ENCODE peak calls at places on chromosome 14, in four cellular contexts. One of them, this sample, is unnamed.

GRCh38 chr14:89701079-89702043 is 253.2 kb downstream of the EFCAB11 start:
- DNase-seq in vagina: no peak
- DNase-seq in transverse colon: peak; percentile 92
- DNase-seq in aorta: peak; percentile 94
- DNase-seq in this sample: peak; percentile 94

GRCh38 chr14:57845802-57846531 is 19.9 kb downstream of the SLC35F4 start:
- DNase-seq in vagina: no peak
- DNase-seq in transverse colon: no peak
- DNase-seq in aorta: no peak
- DNase-seq in this sample: no peak

GRCh38 chr14:80434574-80435321 is 223.4 kb upstream of the DIO2 start:
- DNase-seq in vagina: no peak
- DNase-seq in transverse colon: no peak
- DNase-seq in aorta: no peak
- DNase-seq in this sample: no peak

GRCh38 chr14:101005447-101005846 is 101.9 kb upstream of the RTL1 start:
- DNase-seq in vagina: no peak
- DNase-seq in transverse colon: peak; percentile 17
- DNase-seq in aorta: peak; percentile 85
- DNase-seq in this sample: no peak

GRCh38 chr14:85223667-85224066 is 306.3 kb upstream of the FLRT2 start:
- DNase-seq in vagina: no peak
- DNase-seq in transverse colon: no peak
- DNase-seq in aorta: no peak
- DNase-seq in this sample: no peak

GRCh38 chr14:54312166-54312801 is 84.5 kb upstream of the CDKN3 start:
- DNase-seq in vagina: no peak
- DNase-seq in transverse colon: no peak
- DNase-seq in aorta: peak; percentile 54
- DNase-seq in this sample: peak; percentile 23

GRCh38 chr14:103052407-103052806 is 4.9 kb downstream of the CDC42BPB start:
- DNase-seq in vagina: no peak
- DNase-seq in transverse colon: no peak
- DNase-seq in aorta: no peak
- DNase-seq in this sample: no peak

GRCh38 chr14:51328089-51328941 is 88.3 kb downstream of the TMX1 start:
- DNase-seq in vagina: no peak
- DNase-seq in transverse colon: no peak
- DNase-seq in aorta: peak; percentile 52
- DNase-seq in this sample: peak; percentile 21

GRCh38 chr14:95192306-95192705 is 35.0 kb upstream of the DICER1 start:
- DNase-seq in vagina: no peak
- DNase-seq in transverse colon: no peak
- DNase-seq in aorta: no peak
- DNase-seq in this sample: no peak

GRCh38 chr14:62031504-62031903 is 269.3 kb downstream of the SNAPC1 start:
- DNase-seq in vagina: no peak
- DNase-seq in transverse colon: no peak
- DNase-seq in aorta: no peak
- DNase-seq in this sample: no peak

GRCh38 chr14:85566603-85567002 is 36.7 kb downstream of the FLRT2 start:
- DNase-seq in vagina: no peak
- DNase-seq in transverse colon: no peak
- DNase-seq in aorta: no peak
- DNase-seq in this sample: no peak

GRCh38 chr14:87916886-87917275 is 76.1 kb downstream of the GALC start:
- DNase-seq in vagina: no peak
- DNase-seq in transverse colon: no peak
- DNase-seq in aorta: no peak
- DNase-seq in this sample: no peak

GRCh38 chr14:59406454-59407245 is 58.5 kb downstream of the GPR135 start:
- DNase-seq in vagina: no peak
- DNase-seq in transverse colon: no peak
- DNase-seq in aorta: no peak
- DNase-seq in this sample: no peak

GRCh38 chr14:68967459-68967940 is 11.6 kb downstream of the ACTN1 start:
- DNase-seq in vagina: no peak
- DNase-seq in transverse colon: no peak
- DNase-seq in aorta: no peak
- DNase-seq in this sample: no peak
- H3K4me1 ChIP-seq in vagina: peaks cover 70% of the 10 kb centered on the region
- H3K4me1 ChIP-seq in transverse colon: peaks cover 100% of the 10 kb centered on the region
- H3K4me1 ChIP-seq in aorta: peaks cover 11% of the 10 kb centered on the region
- H3K4me1 ChIP-seq in this sample: no peaks in the 10 kb centered on the region

GRCh38 chr14:73782623-73783022 is 68.4 kb upstream of the PNMA1 start:
- DNase-seq in vagina: no peak
- DNase-seq in transverse colon: no peak
- DNase-seq in aorta: no peak
- DNase-seq in this sample: no peak

GRCh38 chr14:73778736-73779135 is 64.6 kb upstream of the PNMA1 start:
- DNase-seq in vagina: no peak
- DNase-seq in transverse colon: no peak
- DNase-seq in aorta: no peak
- DNase-seq in this sample: no peak

GRCh38 chr14:73783107-73783727 is 68.4 kb upstream of the PTGR2 start:
- DNase-seq in vagina: no peak
- DNase-seq in transverse colon: no peak
- DNase-seq in aorta: peak; percentile 30
- DNase-seq in this sample: no peak

GRCh38 chr14:73780896-73781295 is 66.7 kb upstream of the PNMA1 start:
- DNase-seq in vagina: no peak
- DNase-seq in transverse colon: no peak
- DNase-seq in aorta: no peak
- DNase-seq in this sample: no peak

DNA sequence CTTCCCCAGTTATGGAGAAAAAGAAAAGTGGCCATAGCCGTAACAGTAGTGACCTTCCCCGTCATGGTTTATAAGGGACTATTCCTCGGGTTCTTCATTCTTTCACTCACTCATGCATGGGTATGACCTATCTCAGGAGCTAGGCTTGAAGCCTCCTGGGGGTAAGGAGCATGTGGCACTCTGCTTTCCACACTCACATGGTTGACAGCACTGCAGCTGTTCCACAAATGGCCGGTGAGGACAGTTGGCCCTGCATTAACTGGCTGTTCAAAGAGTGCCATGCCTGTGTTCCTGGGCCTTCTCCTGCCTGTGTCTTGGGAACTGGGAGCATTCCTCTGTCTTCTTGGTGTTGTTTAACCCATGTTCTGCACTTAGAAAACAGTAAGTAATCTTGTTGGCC is 66.2 kb upstream of the PNMA1 start:
- DNase-seq in vagina: no peak
- DNase-seq in transverse colon: no peak
- DNase-seq in aorta: peak; percentile 9
- DNase-seq in this sample: no peak
- H3K4me1 ChIP-seq in vagina: peaks cover 87% of the 10 kb centered on the region
- H3K4me1 ChIP-seq in transverse colon: peaks cover 70% of the 10 kb centered on the region
- H3K4me1 ChIP-seq in aorta: peaks cover 7% of the 10 kb centered on the region
- H3K4me1 ChIP-seq in this sample: peaks cover 81% of the 10 kb centered on the region

GRCh38 chr14:104524726-104525125 is 54.8 kb upstream of the C14orf180 start:
- DNase-seq in vagina: no peak
- DNase-seq in transverse colon: no peak
- DNase-seq in aorta: no peak
- DNase-seq in this sample: no peak
- H3K4me1 ChIP-seq in vagina: no peaks in the 10 kb centered on the region
- H3K4me1 ChIP-seq in transverse colon: no peaks in the 10 kb centered on the region
- H3K4me1 ChIP-seq in aorta: no peaks in the 10 kb centered on the region
- H3K4me1 ChIP-seq in this sample: no peaks in the 10 kb centered on the region

GRCh38 chr14:55609681-55610080 is 29.7 kb downstream of the KTN1 start:
- DNase-seq in vagina: no peak
- DNase-seq in transverse colon: no peak
- DNase-seq in aorta: no peak
- DNase-seq in this sample: no peak
- H3K4me1 ChIP-seq in vagina: peaks cover 26% of the 10 kb centered on the region
- H3K4me1 ChIP-seq in transverse colon: peaks cover 47% of the 10 kb centered on the region
- H3K4me1 ChIP-seq in aorta: peaks cover 16% of the 10 kb centered on the region
- H3K4me1 ChIP-seq in this sample: peaks cover 95% of the 10 kb centered on the region

GRCh38 chr14:99581371-99581770 is 22.6 kb downstream of the CCDC85C start:
- DNase-seq in vagina: no peak
- DNase-seq in transverse colon: no peak
- DNase-seq in aorta: no peak
- DNase-seq in this sample: no peak

GRCh38 chr14:99579903-99580570 is 24.0 kb downstream of the CCDC85C start:
- DNase-seq in vagina: no peak
- DNase-seq in transverse colon: peak; percentile 88
- DNase-seq in aorta: no peak
- DNase-seq in this sample: no peak

GRCh38 chr14:99576761-99577705 is 27.0 kb downstream of the CCDC85C start:
- DNase-seq in vagina: no peak
- DNase-seq in transverse colon: no peak
- DNase-seq in aorta: no peak
- DNase-seq in this sample: no peak

GRCh38 chr14:99578541-99579044 is 25.4 kb downstream of the CCDC85C start:
- DNase-seq in vagina: no peak
- DNase-seq in transverse colon: peak; percentile 62
- DNase-seq in aorta: no peak
- DNase-seq in this sample: no peak

DNA sequence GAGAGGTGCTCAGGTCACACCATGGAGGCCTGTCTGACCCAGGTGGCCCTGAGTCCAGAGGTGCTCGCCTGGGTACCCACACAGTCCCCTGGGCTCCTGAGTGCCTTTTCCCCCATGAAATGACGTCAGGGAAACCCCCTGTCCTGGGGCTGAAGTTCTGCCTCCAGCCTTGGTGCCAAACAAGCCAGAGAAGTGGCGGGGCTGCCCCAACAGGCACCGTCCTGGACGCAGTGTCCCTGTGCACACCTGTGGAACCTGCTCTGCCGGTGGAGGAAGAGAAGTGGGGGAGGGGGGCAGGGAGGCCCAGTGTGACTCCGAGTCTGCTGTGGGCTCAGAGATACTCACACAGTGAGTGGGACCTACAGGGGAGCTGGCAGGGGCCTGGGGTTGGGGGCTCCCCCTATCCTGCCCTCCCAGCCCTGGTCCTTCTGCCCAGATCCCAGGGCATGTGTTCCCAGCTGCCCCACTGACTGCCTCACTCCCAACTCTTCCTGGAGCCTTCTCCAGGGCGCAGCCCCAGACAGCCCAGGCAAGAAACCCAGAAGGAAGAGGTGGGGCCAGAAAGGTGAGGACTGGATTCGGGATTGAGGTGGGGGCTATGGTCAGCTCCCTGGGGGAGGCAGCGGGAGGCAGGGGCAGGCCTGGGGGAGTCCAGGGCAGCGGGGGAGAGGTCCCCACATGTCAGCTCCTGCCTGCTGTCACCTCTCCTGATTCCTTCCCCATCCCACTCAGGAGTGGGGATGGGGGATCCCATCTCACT is 24.8 kb downstream of the CCDC85C start:
- DNase-seq in vagina: no peak
- DNase-seq in transverse colon: peak; percentile 86
- DNase-seq in aorta: no peak
- DNase-seq in this sample: no peak
- H3K4me1 ChIP-seq in vagina: peaks cover 66% of the 10 kb centered on the region
- H3K4me1 ChIP-seq in transverse colon: peaks cover 68% of the 10 kb centered on the region
- H3K4me1 ChIP-seq in aorta: no peaks in the 10 kb centered on the region
- H3K4me1 ChIP-seq in this sample: peaks cover 49% of the 10 kb centered on the region

GRCh38 chr14:93960108-93960475 is 16.3 kb downstream of the ASB2 start:
- DNase-seq in vagina: no peak
- DNase-seq in transverse colon: no peak
- DNase-seq in aorta: no peak
- DNase-seq in this sample: no peak
- H3K4me1 ChIP-seq in vagina: peaks cover 17% of the 10 kb centered on the region
- H3K4me1 ChIP-seq in transverse colon: peaks cover 51% of the 10 kb centered on the region
- H3K4me1 ChIP-seq in aorta: no peaks in the 10 kb centered on the region
- H3K4me1 ChIP-seq in this sample: peaks cover 89% of the 10 kb centered on the region

DNA sequence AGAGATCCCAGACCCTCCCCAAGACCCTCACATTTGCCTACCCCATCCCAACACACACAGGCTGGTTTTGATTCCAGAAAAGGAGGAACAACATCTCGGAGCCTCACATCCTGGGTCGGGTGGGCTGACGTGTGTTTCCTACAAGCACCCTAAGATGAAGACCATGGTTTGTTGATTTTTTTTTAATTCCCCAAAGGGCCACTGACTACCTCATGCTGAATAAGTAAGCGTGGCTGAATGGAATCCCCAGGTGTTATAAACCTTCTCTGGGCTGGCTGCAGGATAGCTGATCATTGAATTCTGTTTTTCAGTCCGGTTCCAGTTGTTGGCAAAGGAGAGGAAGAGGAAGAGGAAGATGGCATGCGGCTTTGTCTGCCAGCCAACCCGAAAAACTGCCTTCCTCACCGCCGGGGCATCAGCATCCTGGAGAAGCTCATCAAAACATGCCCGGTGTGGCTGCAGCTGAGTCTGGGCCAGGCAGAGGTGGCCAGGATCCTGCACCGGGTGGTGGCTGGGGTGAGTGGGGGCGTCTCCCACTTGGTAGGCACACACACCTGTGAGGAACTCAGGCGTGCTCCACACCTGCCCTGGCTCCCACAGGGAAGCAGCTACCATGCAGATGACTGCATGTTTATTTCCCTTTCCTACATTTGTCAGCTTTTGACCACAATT is 42.0 kb downstream of the RIN3 start:
- DNase-seq in vagina: no peak
- DNase-seq in transverse colon: no peak
- DNase-seq in aorta: no peak
- DNase-seq in this sample: no peak
- H3K4me1 ChIP-seq in vagina: peaks cover 21% of the 10 kb centered on the region
- H3K4me1 ChIP-seq in transverse colon: peaks cover 14% of the 10 kb centered on the region
- H3K4me1 ChIP-seq in aorta: no peaks in the 10 kb centered on the region
- H3K4me1 ChIP-seq in this sample: no peaks in the 10 kb centered on the region

This sample was measured in psoas muscle.